ENCODE peak calls at places on chromosomes 12 and 14, in eight cellular contexts. X is heart right ventricle, F is GM23248, Q is dorsolateral prefrontal cortex, H is colonic mucosa, U is tibial nerve, E is left ventricle myocardium inferior, M is SK-N-SH. I is an unnamed sample. For H3K27me3, the result is how much of the 10 kb centered on the place peaks cover.

GRCh38 chr14:75559451-75560187 is 18.8 kb upstream of the FLVCR2 start:
- DNase-seq in E (no peak), M (no peak), U (peak), F (peak), H (no peak), X (no peak), Q (no peak), I (no peak)

GRCh38 chr14:28651148-28651547 is 115.4 kb upstream of the FOXG1 start:
- DNase-seq in Q (no peak), F (peak), U (no peak), M (no peak), E (no peak), X (no peak), H (no peak), I (no peak)

GRCh38 chr12:88562846-88563582 is 17.3 kb downstream of the KITLG start:
- DNase-seq in Q (no peak), F (peak), H (no peak), U (no peak), X (no peak), M (no peak), E (no peak), I (no peak)

GRCh38 chr12:62899568-62900390 is 35.2 kb downstream of the PPM1H start:
- DNase-seq in Q (no peak), X (no peak), U (no peak), H (no peak), E (no peak), M (no peak), F (no peak), I (no peak)

GRCh38 chr12:95836185-95836609 is 22.6 kb upstream of the SNRPF start:
- DNase-seq in M (peak), E (no peak), X (no peak), H (no peak), F (peak), Q (no peak), U (no peak), I (no peak)

GRCh38 chr14:68814376-68815287 is 21.8 kb upstream of the ZFP36L1 start:
- DNase-seq in F (peak), X (peak), U (peak), H (no peak), M (peak), E (no peak), Q (no peak), I (peak)

GRCh38 chr12:93758974-93759373 is 81.8 kb downstream of the CRADD start:
- DNase-seq in H (no peak), M (no peak), E (no peak), X (no peak), Q (no peak), U (no peak), F (no peak), I (no peak)

GRCh38 chr14:61051046-61051445 is 70.0 kb downstream of the SLC38A6 start:
- DNase-seq in X (peak), E (peak), H (no peak), M (no peak), U (peak), Q (no peak), F (peak), I (no peak)

GRCh38 chr14:64764641-64765520 is 60.7 kb downstream of the PLEKHG3 start:
- DNase-seq in F (peak), M (peak), H (peak), E (peak), X (peak), Q (peak), U (peak), I (peak)

GRCh38 chr12:104057771-104058197 is 6.5 kb upstream of the HCFC2 start:
- DNase-seq in H (no peak), Q (no peak), X (no peak), U (no peak), E (no peak), M (peak), F (peak), I (peak)

GRCh38 chr12:89907659-89908058 is 199.0 kb upstream of the ATP2B1 start:
- DNase-seq in Q (no peak), U (no peak), M (no peak), E (no peak), X (no peak), F (no peak), H (no peak), I (no peak)

GRCh38 chr14:105204931-105205717 is 24.0 kb upstream of the NUDT14 start:
- DNase-seq in E (no peak), Q (no peak), H (no peak), F (no peak), U (no peak), M (no peak), X (no peak), I (no peak)

GRCh38 chr14:90775441-90775840 is 40.8 kb downstream of the TTC7B start:
- DNase-seq in F (no peak), X (no peak), M (no peak), E (no peak), Q (no peak), H (no peak), U (no peak), I (no peak)

GRCh38 chr14:104387385-104388010 is 192.1 kb upstream of the C14orf180 start:
- DNase-seq in U (no peak), F (no peak), E (no peak), Q (no peak), H (no peak), M (no peak), X (no peak), I (no peak)

GRCh38 chr14:54000341-54000811 is 43.8 kb upstream of the BMP4 start:
- DNase-seq in Q (no peak), X (no peak), F (peak), U (no peak), M (no peak), H (no peak), E (no peak), I (no peak)

GRCh38 chr12:108728820-108729611 is 2.3 kb downstream of the CORO1C start:
- DNase-seq in X (no peak), M (no peak), E (no peak), H (no peak), U (no peak), Q (no peak), F (peak), I (no peak)

GRCh38 chr12:54723653-54724256 is 75.6 kb upstream of the DCD start:
- DNase-seq in H (no peak), F (peak), U (no peak), X (no peak), Q (no peak), E (no peak), M (no peak), I (no peak)

GRCh38 chr12:131118366-131118765 is 164.7 kb downstream of the ADGRD1 start:
- DNase-seq in X (no peak), Q (peak), F (no peak), M (no peak), U (no peak), H (no peak), E (no peak), I (no peak)

GRCh38 chr12:49549735-49550710 is 11.2 kb downstream of the KCNH3 start:
- DNase-seq in X (no peak), Q (no peak), U (no peak), F (no peak), M (peak), E (no peak), H (no peak), I (no peak)

GRCh38 chr12:21559855-21560569 is 33.9 kb downstream of the SPX start:
- DNase-seq in F (peak), U (peak), M (no peak), Q (no peak), E (no peak), X (no peak), H (no peak), I (no peak)

GRCh38 chr12:40697566-40698257 is 5.5 kb downstream of the CNTN1 start:
- DNase-seq in M (peak), X (no peak), Q (no peak), U (no peak), H (no peak), E (no peak), F (peak), I (peak)

GRCh38 chr12:64400041-64400440 is 4.2 kb upstream of the XPOT start:
- DNase-seq in Q (no peak), U (no peak), X (no peak), E (no peak), F (peak), H (no peak), M (no peak), I (no peak)

GRCh38 chr14:84152452-84152851 is 1377.5 kb upstream of the FLRT2 start:
- DNase-seq in U (no peak), M (no peak), X (no peak), Q (no peak), H (no peak), F (no peak), E (no peak), I (no peak)

GRCh38 chr14:64289571-64289970 is 4.6 kb downstream of the ESR2 start:
- DNase-seq in E (no peak), X (no peak), U (no peak), M (no peak), H (no peak), F (no peak), Q (no peak), I (no peak)

GRCh38 chr14:64773046-64773445 is 68.8 kb downstream of the PLEKHG3 start:
- DNase-seq in H (no peak), U (no peak), Q (no peak), M (no peak), F (no peak), E (no peak), X (no peak), I (no peak)

GRCh38 chr12:55737581-55738112 is 5.3 kb upstream of the GDF11 start:
- DNase-seq in Q (peak), F (peak), H (no peak), M (peak), E (no peak), U (no peak), X (no peak), I (peak)

GRCh38 chr14:89060191-89060590 is 235.7 kb downstream of the TTC8 start:
- DNase-seq in Q (no peak), H (no peak), F (peak), U (no peak), X (no peak), E (no peak), M (no peak), I (no peak)

GRCh38 chr14:66495214-66496098 is 9.3 kb downstream of the CCDC196 start:
- DNase-seq in M (peak), Q (no peak), X (peak), F (peak), E (no peak), H (peak), U (peak), I (peak)

GRCh38 chr12:69837191-69838085 is 12.4 kb downstream of the MYRFL start:
- DNase-seq in F (no peak), X (no peak), H (peak), M (no peak), Q (no peak), U (no peak), E (no peak), I (no peak)

GRCh38 chr14:54549862-54550261 is 17.1 kb upstream of the SAMD4A start:
- DNase-seq in F (peak), E (no peak), Q (no peak), U (no peak), M (no peak), H (no peak), X (no peak), I (no peak)

GRCh38 chr12:111529424-111530368 is 69.4 kb downstream of the ATXN2 start:
- DNase-seq in F (peak), U (no peak), X (peak), M (peak), Q (peak), H (peak), E (no peak), I (peak)

GRCh38 chr14:68322970-68323620 is 469.8 kb downstream of the ZFP36L1 start:
- DNase-seq in E (no peak), X (no peak), F (no peak), M (no peak), U (no peak), Q (no peak), H (no peak), I (no peak)

GRCh38 chr12:104337030-104337558 is 33.6 kb downstream of the EID3 start:
- DNase-seq in F (no peak), Q (no peak), H (no peak), M (no peak), X (no peak), U (no peak), E (no peak), I (no peak)

GRCh38 chr12:80033457-80033856 is 65.9 kb upstream of the OTOGL start:
- DNase-seq in U (no peak), Q (no peak), F (peak), X (peak), H (no peak), M (no peak), E (no peak), I (no peak)

GRCh38 chr12:75656650-75657049 is 145.2 kb upstream of the KRR1 start:
- DNase-seq in X (no peak), U (no peak), E (no peak), F (peak), M (no peak), H (no peak), Q (no peak), I (no peak)

GRCh38 chr14:68549057-68549421 is 243.8 kb downstream of the ZFP36L1 start:
- DNase-seq in U (no peak), M (no peak), E (no peak), X (no peak), H (no peak), Q (no peak), F (peak), I (no peak)

GRCh38 chr14:103020271-103020910 is 37.0 kb downstream of the CDC42BPB start:
- DNase-seq in M (no peak), X (no peak), F (no peak), U (no peak), E (no peak), H (no peak), Q (no peak), I (no peak)

GRCh38 chr12:71702590-71702989 is 16.7 kb downstream of the TMEM19 start:
- DNase-seq in M (no peak), H (no peak), U (no peak), Q (no peak), F (peak), X (no peak), E (no peak), I (no peak)

GRCh38 chr14:102579696-102580551 is 12.5 kb upstream of the RCOR1 start:
- DNase-seq in Q (no peak), U (no peak), X (no peak), F (peak), E (no peak), M (peak), H (no peak), I (no peak)

GRCh38 chr14:49962616-49963015 is 69.7 kb downstream of the ARF6 start:
- DNase-seq in X (no peak), H (peak), F (peak), E (no peak), U (no peak), M (no peak), Q (no peak), I (no peak)
- H3K27ac ChIP-seq in X (no peak), H (peak), F (no peak), E (no peak), U (no peak), M (no peak), Q (no peak), I (no peak)

DNA sequence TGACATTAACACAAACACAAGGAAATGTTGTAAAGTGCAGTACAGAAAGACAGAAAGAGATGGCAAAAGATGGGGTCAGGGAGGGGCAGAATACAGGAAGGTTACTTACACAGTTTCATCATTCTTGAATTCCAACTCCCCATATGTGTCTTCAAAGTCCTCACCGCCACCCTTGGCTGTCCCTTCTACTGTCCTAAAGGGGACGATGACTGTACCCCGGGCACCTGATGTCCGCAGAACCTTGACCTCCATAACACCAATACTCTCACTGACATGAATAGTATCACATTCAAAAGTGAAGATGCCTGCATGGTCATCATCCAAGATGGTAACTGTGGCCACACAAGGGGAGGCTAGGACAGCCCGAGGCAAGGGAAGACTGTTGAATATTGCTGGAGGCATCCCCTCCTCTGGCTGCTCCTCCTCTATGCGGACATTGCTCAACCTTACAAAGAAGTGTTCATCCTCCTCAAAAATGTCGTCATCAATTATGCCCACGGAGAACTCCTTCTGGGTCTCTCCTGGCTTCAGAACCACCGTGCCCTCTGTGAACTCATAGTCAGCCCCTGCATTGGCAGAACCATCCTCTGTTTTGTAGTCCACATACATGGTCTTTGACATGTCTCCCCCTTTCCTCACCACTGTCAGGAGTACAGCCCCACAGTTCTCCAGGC is 22.1 kb downstream of the SLC8A3 start:
- DNase-seq in H (no peak), F (no peak), E (no peak), M (no peak), X (no peak), Q (no peak), U (no peak), I (no peak)
- H3K27me3 ChIP-seq in H (under half), F (under half), E (under half), M (under half), X (under half), Q (under half), U (under half), I (under half)

GRCh38 chr14:59032821-59033220 is 155.6 kb upstream of the DAAM1 start:
- DNase-seq in F (no peak), M (no peak), X (no peak), H (no peak), U (no peak), E (no peak), Q (no peak), I (no peak)

GRCh38 chr14:59026086-59026485 is 162.4 kb upstream of the DAAM1 start:
- DNase-seq in Q (no peak), H (no peak), X (no peak), M (no peak), E (no peak), F (peak), U (no peak), I (no peak)

DNA sequence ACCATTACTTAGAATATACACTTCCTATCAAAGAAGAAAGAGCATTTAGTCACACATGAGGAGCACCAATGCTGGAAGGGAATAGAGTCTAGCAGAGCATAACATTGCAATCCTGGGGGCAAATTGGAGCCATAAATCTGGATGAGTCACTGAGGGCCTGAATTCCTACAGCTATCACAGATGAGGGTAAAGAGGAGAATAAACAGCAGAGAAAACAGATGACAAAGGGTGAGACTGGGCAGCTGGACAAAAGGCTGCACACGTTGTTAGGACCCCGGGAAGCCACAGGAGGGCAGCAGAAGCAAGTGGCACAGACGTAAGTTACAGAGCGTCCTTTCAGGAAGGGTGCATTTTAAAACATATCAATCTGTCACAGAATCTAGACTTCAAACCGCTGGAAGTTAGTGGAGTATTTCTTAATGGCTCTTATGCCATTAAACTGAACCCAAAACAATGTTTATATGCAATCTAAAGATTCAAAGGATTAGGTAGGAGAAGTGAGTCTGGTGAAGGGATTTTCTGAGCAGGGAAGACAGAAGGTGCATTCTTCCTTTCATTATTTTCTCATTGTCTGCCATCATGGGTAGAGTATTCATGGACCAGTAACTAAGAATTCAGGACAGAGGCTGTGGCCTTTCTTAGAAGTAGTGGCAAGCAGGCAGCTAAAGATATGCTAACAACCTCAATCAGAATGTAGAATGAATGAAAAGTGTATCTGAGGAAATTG is 159.8 kb upstream of the DAAM1 start:
- DNase-seq in M (peak), X (peak), U (peak), F (peak), Q (peak), H (peak), E (peak), I (peak)
- H3K4me3 ChIP-seq in M (no peak), X (no peak), U (no peak), F (peak), Q (no peak), H (no peak), E (no peak), I (no peak)

GRCh38 chr14:99750746-99751450 is 42.3 kb upstream of the EML1 start:
- DNase-seq in E (no peak), F (no peak), H (no peak), X (no peak), M (no peak), U (no peak), Q (no peak), I (no peak)

GRCh38 chr14:99748529-99748928 is 44.7 kb upstream of the EML1 start:
- DNase-seq in Q (no peak), H (no peak), F (no peak), M (no peak), X (no peak), E (no peak), U (no peak), I (no peak)

GRCh38 chr14:99749142-99749541 is 44.1 kb upstream of the EML1 start:
- DNase-seq in E (no peak), F (peak), U (no peak), H (no peak), X (no peak), M (no peak), Q (no peak), I (peak)

GRCh38 chr14:99751539-99752485 is 41.4 kb upstream of the EML1 start:
- DNase-seq in U (no peak), M (no peak), E (peak), X (no peak), H (no peak), F (peak), Q (no peak), I (no peak)

GRCh38 chr14:99749763-99750715 is 43.2 kb upstream of the EML1 start:
- DNase-seq in U (no peak), Q (no peak), E (no peak), X (no peak), H (no peak), F (peak), M (peak), I (no peak)
- H3K27ac ChIP-seq in U (peak), Q (no peak), E (peak), X (peak), H (no peak), F (no peak), M (no peak), I (no peak)

GRCh38 chr12:98295681-98296080 is 219.7 kb upstream of the TMPO start:
- DNase-seq in M (no peak), H (no peak), X (no peak), F (peak), U (no peak), Q (no peak), E (no peak), I (no peak)
- H3K27me3 ChIP-seq in M (under half), H (under half), X (under half), F (under half), U (under half), Q (under half), E (under half), I (under half)

DNA sequence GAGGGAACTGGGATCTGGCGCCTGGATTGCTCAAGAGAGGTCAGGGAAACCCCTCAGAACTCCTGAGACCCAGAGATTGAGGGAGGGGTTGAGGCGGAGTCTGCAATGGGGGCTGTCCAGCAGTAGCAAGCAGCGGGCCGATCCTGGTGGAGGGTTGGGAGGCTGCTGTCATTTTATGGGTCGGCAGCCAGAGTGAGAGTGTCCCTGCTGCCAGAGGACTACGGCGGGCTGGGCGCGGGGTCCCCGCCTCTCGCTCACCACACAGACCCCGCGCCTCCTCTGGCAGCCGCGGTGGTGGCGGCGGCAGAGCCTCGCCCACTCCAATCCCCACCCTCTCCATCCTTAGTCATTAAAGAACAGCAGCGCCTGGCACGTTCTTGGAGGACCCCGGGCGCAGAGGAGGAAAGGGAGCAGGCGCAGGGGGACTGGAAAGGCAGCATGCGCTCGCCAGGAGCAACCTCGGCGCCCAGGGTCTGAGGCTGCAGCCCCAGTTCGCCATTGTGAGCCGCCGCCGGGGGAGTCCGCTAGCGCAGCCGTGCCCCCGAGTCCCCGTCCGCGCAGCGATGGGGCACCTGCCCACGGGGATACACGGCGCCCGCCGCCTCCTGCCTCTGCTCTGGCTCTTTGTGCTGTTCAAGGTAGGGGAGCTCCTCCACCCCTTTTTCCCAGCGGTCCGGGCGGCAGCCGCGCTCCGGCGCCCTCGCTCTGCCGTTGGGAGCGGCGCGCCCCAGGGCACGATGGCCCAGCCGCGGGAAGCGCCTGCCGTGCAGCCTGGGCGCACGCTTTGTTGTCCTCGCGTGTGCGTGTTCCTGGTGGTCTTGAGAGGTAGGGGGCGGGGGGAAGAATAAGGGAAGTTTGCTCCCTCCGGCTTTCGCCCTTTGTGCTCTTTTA is at the start of gene PTPRO:
- DNase-seq in Q (peak), U (no peak), F (peak), H (no peak), X (no peak), E (no peak), M (peak), I (peak)
- H3K4me3 ChIP-seq in Q (peak), U (peak), F (peak), H (peak), X (peak), E (peak), M (peak), I (peak)